ENCODE peak calls at places on chromosomes 5 and 9, in four cellular contexts. Z, G, C and K are unnamed samples.

GRCh38 chr9:127899200-127899943 is at the start of gene ST6GALNAC6:
- DNase-seq in G (peak), C (peak), Z (peak), K (peak)

GRCh38 chr9:127916665-127917581 is at the start of gene ST6GALNAC4:
- DNase-seq in Z (peak), G (peak), C (peak), K (peak)

GRCh38 chr5:55509768-55510522 is 24.8 kb downstream of the PLPP1 start:
- DNase-seq in Z (no peak), G (no peak), C (no peak), K (no peak)

GRCh38 chr5:149283611-149284480 is 12.2 kb downstream of the AFAP1L1 start:
- DNase-seq in G (no peak), Z (no peak), C (no peak), K (no peak)

GRCh38 chr9:33791117-33791516 is 4.2 kb upstream of the PRSS3 start:
- DNase-seq in Z (no peak), G (no peak), C (no peak), K (no peak)

GRCh38 chr5:104045987-104046386 is 483.4 kb upstream of the NUDT12 start:
- DNase-seq in G (no peak), C (no peak), Z (no peak), K (no peak)

GRCh38 chr5:13234-13633 is 78.7 kb upstream of the PLEKHG4B start:
- DNase-seq in C (no peak), Z (no peak), G (no peak), K (no peak)

GRCh38 chr9:130254753-130255637 is 10.6 kb upstream of the HMCN2 start:
- DNase-seq in C (no peak), Z (no peak), G (no peak), K (no peak)

GRCh38 chr5:135493406-135494180 is 41.4 kb upstream of the TIFAB start:
- DNase-seq in Z (no peak), G (no peak), C (no peak), K (no peak)

GRCh38 chr5:135308245-135308644 is 90.8 kb downstream of the MACROH2A1 start:
- DNase-seq in C (no peak), G (no peak), Z (no peak), K (no peak)

GRCh38 chr9:124779368-124780059 is 2.6 kb downstream of the OLFML2A start:
- DNase-seq in C (no peak), G (no peak), Z (no peak), K (no peak)

GRCh38 chr5:170338933-170339779 is 41.6 kb upstream of the LCP2 start:
- DNase-seq in C (peak), G (peak), Z (no peak), K (no peak)

GRCh38 chr5:144333336-144333920 is 162.8 kb downstream of the KCTD16 start:
- DNase-seq in C (no peak), Z (no peak), G (no peak), K (no peak)